ENCODE peak calls at places on chromosomes 6 and 20, in five cellular contexts. One of them, this sample, is unnamed.

GRCh38 chr6:12363651-12364381 is 73.7 kb downstream of the EDN1 start:
- DNase-seq in GM23248: no peak
- DNase-seq in tibial artery: no peak
- DNase-seq in psoas muscle: no peak
- DNase-seq in pancreas: peak; percentile 80
- DNase-seq in this sample: no peak

GRCh38 chr6:2155206-2155605 is 90.2 kb downstream of the GMDS start:
- DNase-seq in pancreas: no peak
- DNase-seq in tibial artery: no peak
- DNase-seq in GM23248: no peak
- DNase-seq in psoas muscle: no peak
- DNase-seq in this sample: no peak

GRCh38 chr6:54427396-54427910 is 119.2 kb downstream of the TINAG start:
- DNase-seq in pancreas: no peak
- DNase-seq in GM23248: peak; percentile 36
- DNase-seq in psoas muscle: no peak
- DNase-seq in tibial artery: no peak
- DNase-seq in this sample: no peak

GRCh38 chr6:101163611-101164010 is 229.9 kb upstream of the GRIK2 start:
- DNase-seq in GM23248: no peak
- DNase-seq in psoas muscle: no peak
- DNase-seq in pancreas: no peak
- DNase-seq in tibial artery: no peak
- DNase-seq in this sample: no peak

GRCh38 chr20:675453-676314 is at the start of gene SCRT2:
- DNase-seq in pancreas: peak; percentile 74
- DNase-seq in psoas muscle: peak; percentile 84
- DNase-seq in GM23248: peak; percentile 83
- DNase-seq in tibial artery: peak; percentile 81
- DNase-seq in this sample: peak; percentile 26

GRCh38 chr6:151289399-151290007 is 49.7 kb downstream of the AKAP12 start:
- DNase-seq in pancreas: no peak
- DNase-seq in psoas muscle: no peak
- DNase-seq in tibial artery: no peak
- DNase-seq in GM23248: no peak
- DNase-seq in this sample: no peak

GRCh38 chr6:76671751-76672150 is 599.3 kb upstream of the IMPG1 start:
- DNase-seq in GM23248: no peak
- DNase-seq in tibial artery: no peak
- DNase-seq in psoas muscle: no peak
- DNase-seq in pancreas: no peak
- DNase-seq in this sample: no peak

GRCh38 chr20:45911486-45912343 is at the start of gene PLTP:
- DNase-seq in psoas muscle: peak; percentile 75
- DNase-seq in tibial artery: peak; percentile 88
- DNase-seq in pancreas: peak; percentile 76
- DNase-seq in GM23248: peak; percentile 78
- DNase-seq in this sample: peak; percentile 87

GRCh38 chr20:6034134-6034969 is 19.5 kb downstream of the LRRN4 start:
- DNase-seq in GM23248: no peak
- DNase-seq in tibial artery: no peak
- DNase-seq in pancreas: no peak
- DNase-seq in psoas muscle: no peak
- DNase-seq in this sample: no peak

GRCh38 chr6:90494067-90494773 is 92.7 kb downstream of the MAP3K7 start:
- DNase-seq in psoas muscle: no peak
- DNase-seq in pancreas: no peak
- DNase-seq in tibial artery: no peak
- DNase-seq in GM23248: no peak
- DNase-seq in this sample: no peak

GRCh38 chr6:56864171-56864616 is 90.7 kb upstream of the BEND6 start:
- DNase-seq in psoas muscle: no peak
- DNase-seq in pancreas: no peak
- DNase-seq in tibial artery: no peak
- DNase-seq in GM23248: no peak
- DNase-seq in this sample: no peak

GRCh38 chr6:168908166-168908565 is 345.5 kb downstream of the THBS2 start:
- DNase-seq in psoas muscle: no peak
- DNase-seq in tibial artery: no peak
- DNase-seq in pancreas: no peak
- DNase-seq in GM23248: peak; percentile 93
- DNase-seq in this sample: no peak

GRCh38 chr20:51800769-51801219 is 1.5 kb downstream of the SALL4 start:
- DNase-seq in tibial artery: no peak
- DNase-seq in pancreas: peak; percentile 33
- DNase-seq in GM23248: peak; percentile 30
- DNase-seq in psoas muscle: no peak
- DNase-seq in this sample: peak; percentile 12

GRCh38 chr6:39992861-39993622 is 58.8 kb upstream of the MOCS1 start:
- DNase-seq in psoas muscle: no peak
- DNase-seq in GM23248: no peak
- DNase-seq in pancreas: peak; percentile 30
- DNase-seq in tibial artery: no peak
- DNase-seq in this sample: no peak

GRCh38 chr6:169115632-169116031 is 138.0 kb downstream of the THBS2 start:
- DNase-seq in GM23248: no peak
- DNase-seq in psoas muscle: no peak
- DNase-seq in pancreas: no peak
- DNase-seq in tibial artery: no peak
- DNase-seq in this sample: no peak

GRCh38 chr6:56842602-56843475 is 112.1 kb upstream of the BEND6 start:
- DNase-seq in tibial artery: peak; percentile 69
- DNase-seq in pancreas: peak; percentile 22
- DNase-seq in GM23248: peak; percentile 76
- DNase-seq in psoas muscle: peak; percentile 46
- DNase-seq in this sample: peak; percentile 65

GRCh38 chr20:49791165-49791564 is 21.5 kb upstream of the SLC9A8 start:
- DNase-seq in tibial artery: no peak
- DNase-seq in pancreas: no peak
- DNase-seq in psoas muscle: no peak
- DNase-seq in GM23248: no peak
- DNase-seq in this sample: no peak

GRCh38 chr20:63167026-63167917 is 48.7 kb downstream of the YTHDF1 start:
- DNase-seq in psoas muscle: no peak
- DNase-seq in GM23248: peak; percentile 33
- DNase-seq in pancreas: no peak
- DNase-seq in tibial artery: no peak
- DNase-seq in this sample: peak; percentile 32

GRCh38 chr20:63166423-63167020 is 49.4 kb downstream of the YTHDF1 start:
- DNase-seq in GM23248: no peak
- DNase-seq in tibial artery: no peak
- DNase-seq in pancreas: no peak
- DNase-seq in psoas muscle: no peak
- DNase-seq in this sample: peak; percentile 4

GRCh38 chr20:63169731-63170130 is 46.2 kb downstream of the YTHDF1 start:
- DNase-seq in GM23248: no peak
- DNase-seq in psoas muscle: no peak
- DNase-seq in pancreas: no peak
- DNase-seq in tibial artery: no peak
- DNase-seq in this sample: no peak

GRCh38 chr20:63168861-63169260 is 47.1 kb downstream of the YTHDF1 start:
- DNase-seq in tibial artery: no peak
- DNase-seq in psoas muscle: no peak
- DNase-seq in pancreas: no peak
- DNase-seq in GM23248: no peak
- DNase-seq in this sample: no peak

DNA sequence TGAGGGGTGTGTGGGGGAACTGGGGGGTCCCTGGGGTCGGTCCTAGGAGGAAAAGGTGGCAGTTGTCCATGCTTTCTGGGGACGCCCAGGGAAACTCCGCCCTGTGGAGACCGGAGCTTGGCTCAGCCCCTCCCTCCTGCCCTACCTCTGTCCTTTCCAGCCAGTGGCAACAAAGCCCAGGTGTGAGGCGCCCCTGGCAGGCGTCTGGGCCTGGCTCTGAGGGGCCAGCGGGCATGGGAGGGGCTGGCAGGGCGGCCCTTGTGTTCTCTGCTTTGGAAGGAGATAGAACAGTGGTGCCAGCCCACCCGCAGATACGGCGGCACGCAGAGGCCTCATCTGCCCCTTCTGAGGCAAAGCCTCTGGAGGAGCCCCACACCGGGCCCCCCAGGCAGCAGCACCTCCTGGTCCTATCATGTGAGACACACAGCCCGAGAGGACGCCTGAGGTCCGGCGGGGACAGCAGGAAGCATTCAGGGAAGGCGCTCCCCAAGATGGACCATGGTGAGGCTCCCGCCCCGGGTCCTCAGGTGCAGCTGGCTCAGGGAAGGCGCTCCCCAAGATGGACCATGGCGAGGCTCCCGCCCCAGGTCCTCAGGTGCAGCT is 47.9 kb downstream of the YTHDF1 start:
- DNase-seq in tibial artery: no peak
- DNase-seq in GM23248: no peak
- DNase-seq in psoas muscle: no peak
- DNase-seq in pancreas: no peak
- DNase-seq in this sample: peak; percentile 10
- H3K4me1 ChIP-seq in tibial artery: no peaks in the 10 kb centered on the region
- H3K4me1 ChIP-seq in GM23248: no peaks in the 10 kb centered on the region
- H3K4me1 ChIP-seq in psoas muscle: no peaks in the 10 kb centered on the region
- H3K4me1 ChIP-seq in pancreas: no peaks in the 10 kb centered on the region
- H3K4me1 ChIP-seq in this sample: no peaks in the 10 kb centered on the region

GRCh38 chr6:46048646-46049297 is 33.1 kb upstream of the CLIC5 start:
- DNase-seq in GM23248: no peak
- DNase-seq in tibial artery: no peak
- DNase-seq in pancreas: no peak
- DNase-seq in psoas muscle: no peak
- DNase-seq in this sample: no peak
- H3K4me1 ChIP-seq in GM23248: peaks cover 8% of the 10 kb centered on the region
- H3K4me1 ChIP-seq in tibial artery: peaks cover 9% of the 10 kb centered on the region
- H3K4me1 ChIP-seq in pancreas: no peaks in the 10 kb centered on the region
- H3K4me1 ChIP-seq in psoas muscle: peaks cover 69% of the 10 kb centered on the region
- H3K4me1 ChIP-seq in this sample: no peaks in the 10 kb centered on the region

GRCh38 chr20:47222728-47223127 is 133.8 kb downstream of the ZMYND8 start:
- DNase-seq in pancreas: no peak
- DNase-seq in GM23248: no peak
- DNase-seq in tibial artery: no peak
- DNase-seq in psoas muscle: no peak
- DNase-seq in this sample: no peak
- H3K4me1 ChIP-seq in pancreas: no peaks in the 10 kb centered on the region
- H3K4me1 ChIP-seq in GM23248: no peaks in the 10 kb centered on the region
- H3K4me1 ChIP-seq in tibial artery: peaks cover 6% of the 10 kb centered on the region
- H3K4me1 ChIP-seq in psoas muscle: no peaks in the 10 kb centered on the region
- H3K4me1 ChIP-seq in this sample: no peaks in the 10 kb centered on the region

GRCh38 chr20:59161626-59162170 is 1.9 kb upstream of the ZNF831 start:
- DNase-seq in pancreas: no peak
- DNase-seq in psoas muscle: no peak
- DNase-seq in tibial artery: no peak
- DNase-seq in GM23248: no peak
- DNase-seq in this sample: no peak

GRCh38 chr20:59157961-59158541 is 5.6 kb upstream of the ZNF831 start:
- DNase-seq in tibial artery: no peak
- DNase-seq in pancreas: no peak
- DNase-seq in psoas muscle: no peak
- DNase-seq in GM23248: no peak
- DNase-seq in this sample: no peak

GRCh38 chr20:59159091-59159821 is 4.4 kb upstream of the ZNF831 start:
- DNase-seq in psoas muscle: no peak
- DNase-seq in pancreas: no peak
- DNase-seq in GM23248: no peak
- DNase-seq in tibial artery: no peak
- DNase-seq in this sample: no peak

GRCh38 chr20:59158673-59159072 is 4.9 kb upstream of the ZNF831 start:
- DNase-seq in pancreas: no peak
- DNase-seq in GM23248: no peak
- DNase-seq in psoas muscle: no peak
- DNase-seq in tibial artery: no peak
- DNase-seq in this sample: no peak

GRCh38 chr20:59159822-59160740 is 3.5 kb upstream of the ZNF831 start:
- DNase-seq in GM23248: no peak
- DNase-seq in pancreas: no peak
- DNase-seq in tibial artery: no peak
- DNase-seq in psoas muscle: no peak
- DNase-seq in this sample: no peak
- H3K4me1 ChIP-seq in GM23248: no peaks in the 10 kb centered on the region
- H3K4me1 ChIP-seq in pancreas: no peaks in the 10 kb centered on the region
- H3K4me1 ChIP-seq in tibial artery: no peaks in the 10 kb centered on the region
- H3K4me1 ChIP-seq in psoas muscle: no peaks in the 10 kb centered on the region
- H3K4me1 ChIP-seq in this sample: no peaks in the 10 kb centered on the region

GRCh38 chr6:15247750-15248450 is 2.0 kb downstream of the JARID2 start:
- DNase-seq in tibial artery: peak; percentile 75
- DNase-seq in psoas muscle: peak; percentile 60
- DNase-seq in GM23248: peak; percentile 78
- DNase-seq in pancreas: peak; percentile 55
- DNase-seq in this sample: peak; percentile 78
- H3K4me1 ChIP-seq in tibial artery: peaks cover 30% of the 10 kb centered on the region
- H3K4me1 ChIP-seq in psoas muscle: peaks cover 13% of the 10 kb centered on the region
- H3K4me1 ChIP-seq in GM23248: peaks cover 13% of the 10 kb centered on the region
- H3K4me1 ChIP-seq in pancreas: peaks cover 10% of the 10 kb centered on the region
- H3K4me1 ChIP-seq in this sample: peaks cover 4% of the 10 kb centered on the region

DNA sequence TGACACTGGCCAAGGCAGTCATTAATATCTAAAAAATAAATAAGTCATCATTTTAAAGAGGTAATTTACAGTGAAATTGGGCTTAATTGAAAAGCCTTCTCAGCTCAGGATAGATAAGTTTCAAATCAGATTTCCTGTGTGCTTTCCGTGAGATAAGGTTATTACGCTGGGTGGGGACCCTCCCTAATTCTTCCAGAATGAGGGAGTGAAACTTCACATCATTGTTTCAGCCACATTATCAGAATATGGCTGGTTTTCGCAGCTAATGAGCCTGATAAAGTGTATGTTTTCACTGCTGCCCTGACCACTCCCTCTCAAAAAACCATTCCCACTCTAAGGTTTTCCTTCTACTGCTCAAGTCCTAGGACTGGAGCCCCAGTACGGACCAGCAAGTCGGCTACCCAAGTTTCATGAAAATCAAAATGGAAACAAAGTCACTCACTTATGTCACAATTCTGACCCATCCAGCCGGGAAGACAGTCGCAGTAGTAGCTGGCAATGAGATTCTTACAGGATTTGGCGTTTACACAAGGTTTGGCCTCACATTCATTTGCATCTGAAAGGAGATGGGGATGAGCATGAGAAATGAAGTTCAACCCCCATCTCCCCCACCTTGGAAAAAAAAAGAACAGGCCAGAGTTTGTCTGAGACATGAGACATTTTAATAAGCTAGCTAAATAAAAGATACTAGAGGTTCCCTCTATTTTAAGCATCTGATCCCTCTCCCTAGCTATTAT is 24.6 kb downstream of the JAG1 start:
- DNase-seq in GM23248: no peak
- DNase-seq in psoas muscle: no peak
- DNase-seq in pancreas: no peak
- DNase-seq in tibial artery: no peak
- DNase-seq in this sample: no peak
- H3K4me1 ChIP-seq in GM23248: peaks cover 12% of the 10 kb centered on the region
- H3K4me1 ChIP-seq in psoas muscle: peaks cover 16% of the 10 kb centered on the region
- H3K4me1 ChIP-seq in pancreas: peaks cover 19% of the 10 kb centered on the region
- H3K4me1 ChIP-seq in tibial artery: peaks cover 88% of the 10 kb centered on the region
- H3K4me1 ChIP-seq in this sample: peaks cover 25% of the 10 kb centered on the region

GRCh38 chr6:111745186-111745585 is 128.1 kb downstream of the FYN start:
- DNase-seq in psoas muscle: no peak
- DNase-seq in pancreas: no peak
- DNase-seq in tibial artery: no peak
- DNase-seq in GM23248: no peak
- DNase-seq in this sample: no peak
- H3K4me1 ChIP-seq in psoas muscle: peaks cover 13% of the 10 kb centered on the region
- H3K4me1 ChIP-seq in pancreas: no peaks in the 10 kb centered on the region
- H3K4me1 ChIP-seq in tibial artery: no peaks in the 10 kb centered on the region
- H3K4me1 ChIP-seq in GM23248: peaks cover 15% of the 10 kb centered on the region
- H3K4me1 ChIP-seq in this sample: peaks cover 44% of the 10 kb centered on the region

This sample was measured in BE2C.